ENCODE peak calls at places on chromosomes 16 and 17, in six cellular contexts. One of them, this sample, is unnamed.
A peak's percentile ranks its signal among the peaks of the same experiment; 100 is the strongest.

GRCh38 chr17:73267648-73268537 is 6.2 kb upstream of the CPSF4L start:
- DNase-seq in HL-60: peak; percentile 55
- DNase-seq in GM12878: no peak
- DNase-seq in HCT116: no peak
- DNase-seq in stomach: no peak
- DNase-seq in GM23338: no peak
- DNase-seq in this sample: no peak

GRCh38 chr17:63698886-63699637 is 863 bp downstream of the LIMD2 start:
- DNase-seq in HL-60: peak; percentile 94
- DNase-seq in GM12878: peak; percentile 59
- DNase-seq in HCT116: no peak
- DNase-seq in stomach: peak; percentile 64
- DNase-seq in GM23338: peak; percentile 65
- DNase-seq in this sample: no peak

GRCh38 chr17:1989135-1989534 is 36.0 kb downstream of the RTN4RL1 start:
- DNase-seq in HL-60: no peak
- DNase-seq in GM12878: no peak
- DNase-seq in HCT116: peak; percentile 12
- DNase-seq in stomach: no peak
- DNase-seq in GM23338: no peak
- DNase-seq in this sample: no peak

GRCh38 chr17:10628756-10629155 is 28.4 kb downstream of the MYH3 start:
- DNase-seq in HL-60: no peak
- DNase-seq in GM12878: no peak
- DNase-seq in HCT116: no peak
- DNase-seq in stomach: no peak
- DNase-seq in GM23338: peak; percentile 81
- DNase-seq in this sample: no peak

GRCh38 chr17:82507631-82508175 is 11.8 kb upstream of the FOXK2 start:
- DNase-seq in HL-60: no peak
- DNase-seq in GM12878: no peak
- DNase-seq in HCT116: no peak
- DNase-seq in stomach: no peak
- DNase-seq in GM23338: no peak
- DNase-seq in this sample: no peak

GRCh38 chr17:79022507-79022991 is 1.4 kb upstream of the C1QTNF1 start:
- DNase-seq in HL-60: no peak
- DNase-seq in GM12878: no peak
- DNase-seq in HCT116: no peak
- DNase-seq in stomach: peak; percentile 63
- DNase-seq in GM23338: no peak
- DNase-seq in this sample: no peak

GRCh38 chr16:90012978-90013745 is 6.1 kb downstream of the DBNDD1 start:
- DNase-seq in HL-60: no peak
- DNase-seq in GM12878: no peak
- DNase-seq in HCT116: no peak
- DNase-seq in stomach: no peak
- DNase-seq in GM23338: no peak
- DNase-seq in this sample: no peak

GRCh38 chr17:40912506-40913220 is 24.8 kb downstream of the KRT23 start:
- DNase-seq in HL-60: no peak
- DNase-seq in GM12878: no peak
- DNase-seq in HCT116: no peak
- DNase-seq in stomach: no peak
- DNase-seq in GM23338: no peak
- DNase-seq in this sample: no peak

GRCh38 chr16:57688487-57688986 is 6.1 kb upstream of the DRC7 start:
- DNase-seq in HL-60: no peak
- DNase-seq in GM12878: no peak
- DNase-seq in HCT116: no peak
- DNase-seq in stomach: no peak
- DNase-seq in GM23338: no peak
- DNase-seq in this sample: no peak

GRCh38 chr17:16486373-16487250 is 5.4 kb downstream of the LRRC75A start:
- DNase-seq in HL-60: no peak
- DNase-seq in GM12878: no peak
- DNase-seq in HCT116: no peak
- DNase-seq in stomach: peak; percentile 97
- DNase-seq in GM23338: peak; percentile 84
- DNase-seq in this sample: peak; percentile 92

GRCh38 chr17:67559381-67559966 is 158.3 kb upstream of the NOL11 start:
- DNase-seq in HL-60: no peak
- DNase-seq in GM12878: no peak
- DNase-seq in HCT116: no peak
- DNase-seq in stomach: no peak
- DNase-seq in GM23338: peak; percentile 57
- DNase-seq in this sample: no peak

GRCh38 chr17:64202683-64203430 is 60.2 kb downstream of the TEX2 start:
- DNase-seq in HL-60: no peak
- DNase-seq in GM12878: no peak
- DNase-seq in HCT116: no peak
- DNase-seq in stomach: no peak
- DNase-seq in GM23338: no peak
- DNase-seq in this sample: no peak

GRCh38 chr16:26317885-26318284 is 626.1 kb downstream of the HS3ST4 start:
- DNase-seq in HL-60: no peak
- DNase-seq in GM12878: no peak
- DNase-seq in HCT116: no peak
- DNase-seq in stomach: no peak
- DNase-seq in GM23338: no peak
- DNase-seq in this sample: no peak

GRCh38 chr17:30091166-30091670 is 25.4 kb upstream of the NSRP1 start:
- DNase-seq in HL-60: no peak
- DNase-seq in GM12878: no peak
- DNase-seq in HCT116: no peak
- DNase-seq in stomach: no peak
- DNase-seq in GM23338: no peak
- DNase-seq in this sample: no peak

GRCh38 chr17:79741751-79742588 is 11.2 kb downstream of the ENPP7 start:
- DNase-seq in HL-60: peak; percentile 49
- DNase-seq in GM12878: no peak
- DNase-seq in HCT116: peak; percentile 46
- DNase-seq in stomach: peak; percentile 83
- DNase-seq in GM23338: peak; percentile 86
- DNase-seq in this sample: peak; percentile 62

GRCh38 chr17:42679001-42679491 is 2.3 kb upstream of the PLEKHH3 start:
- DNase-seq in HL-60: peak; percentile 28
- DNase-seq in GM12878: no peak
- DNase-seq in HCT116: no peak
- DNase-seq in stomach: peak; percentile 63
- DNase-seq in GM23338: peak; percentile 67
- DNase-seq in this sample: peak; percentile 24

GRCh38 chr17:70365098-70365583 is 195.8 kb downstream of the KCNJ2 start:
- DNase-seq in HL-60: no peak
- DNase-seq in GM12878: peak; percentile 71
- DNase-seq in HCT116: no peak
- DNase-seq in stomach: no peak
- DNase-seq in GM23338: no peak
- DNase-seq in this sample: no peak

GRCh38 chr17:47165137-47165536 is 24.0 kb downstream of the CDC27 start:
- DNase-seq in HL-60: no peak
- DNase-seq in GM12878: no peak
- DNase-seq in HCT116: no peak
- DNase-seq in stomach: no peak
- DNase-seq in GM23338: no peak
- DNase-seq in this sample: no peak

GRCh38 chr17:12415031-12415430 is 250.7 kb upstream of the MYOCD start:
- DNase-seq in HL-60: no peak
- DNase-seq in GM12878: no peak
- DNase-seq in HCT116: no peak
- DNase-seq in stomach: no peak
- DNase-seq in GM23338: peak; percentile 56
- DNase-seq in this sample: no peak

GRCh38 chr16:85202631-85203461 is 90.6 kb upstream of the CIBAR2 start:
- DNase-seq in HL-60: no peak
- DNase-seq in GM12878: no peak
- DNase-seq in HCT116: no peak
- DNase-seq in stomach: peak; percentile 47
- DNase-seq in GM23338: peak; percentile 64
- DNase-seq in this sample: no peak

GRCh38 chr16:27859020-27859419 is 204.5 kb downstream of the GSG1L start:
- DNase-seq in HL-60: no peak
- DNase-seq in GM12878: no peak
- DNase-seq in HCT116: no peak
- DNase-seq in stomach: no peak
- DNase-seq in GM23338: peak; percentile 78
- DNase-seq in this sample: no peak

GRCh38 chr17:60857521-60857920 is 179.9 kb downstream of the BCAS3 start:
- DNase-seq in HL-60: no peak
- DNase-seq in GM12878: no peak
- DNase-seq in HCT116: no peak
- DNase-seq in stomach: no peak
- DNase-seq in GM23338: no peak
- DNase-seq in this sample: no peak

GRCh38 chr17:61408151-61409041 is 8.8 kb downstream of the TBX2 start:
- DNase-seq in HL-60: no peak
- DNase-seq in GM12878: no peak
- DNase-seq in HCT116: no peak
- DNase-seq in stomach: no peak
- DNase-seq in GM23338: no peak
- DNase-seq in this sample: no peak

GRCh38 chr17:36512641-36513040 is 22.0 kb downstream of the MYO19 start:
- DNase-seq in HL-60: no peak
- DNase-seq in GM12878: no peak
- DNase-seq in HCT116: no peak
- DNase-seq in stomach: no peak
- DNase-seq in GM23338: no peak
- DNase-seq in this sample: no peak

DNA sequence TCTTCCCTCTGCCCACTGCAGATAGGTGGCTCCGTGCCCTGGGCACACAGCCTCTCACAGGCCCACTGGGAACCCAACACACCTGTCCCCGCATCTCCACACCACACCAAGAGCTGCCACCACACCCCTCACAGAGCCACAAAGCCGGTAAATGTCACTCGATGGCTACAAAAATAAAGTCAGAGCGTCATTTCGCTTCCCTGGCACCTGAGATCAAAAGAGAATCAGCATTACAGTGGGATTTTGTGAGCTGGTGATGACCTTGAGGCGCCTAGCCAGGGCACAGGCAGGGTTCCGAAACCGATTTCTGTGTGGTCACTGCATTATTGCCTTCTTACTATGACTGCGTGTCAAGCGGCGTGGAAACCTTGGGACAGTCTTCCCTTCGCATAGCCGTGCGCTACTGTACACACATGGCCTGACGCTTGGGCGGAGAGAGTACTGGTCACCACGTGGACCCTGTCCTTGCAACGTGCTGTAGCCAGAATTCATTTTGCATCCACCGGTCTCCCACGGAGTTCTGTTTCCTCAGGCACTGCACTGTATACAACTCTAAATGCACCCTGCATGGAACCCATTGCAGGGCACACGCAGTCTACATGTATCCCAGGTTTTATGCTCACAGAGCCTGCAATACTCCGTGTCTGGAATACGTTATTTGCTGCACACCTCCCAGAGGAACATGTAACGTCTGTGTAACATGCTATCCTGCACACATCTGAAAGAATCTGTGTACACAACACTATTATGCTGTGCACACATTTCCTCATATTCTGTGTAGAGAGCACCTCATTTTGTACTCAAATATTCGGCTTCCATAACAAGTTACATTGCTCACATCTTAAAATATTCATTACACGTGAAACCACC is 5.8 kb upstream of the FOXF1 start:
- DNase-seq in HL-60: no peak
- DNase-seq in GM12878: no peak
- DNase-seq in HCT116: no peak
- DNase-seq in stomach: no peak
- DNase-seq in GM23338: no peak
- DNase-seq in this sample: no peak
- H3K4me3 ChIP-seq in HL-60: no peak overlapping the region
- H3K4me3 ChIP-seq in GM12878: no peak overlapping the region
- H3K4me3 ChIP-seq in HCT116: no peak overlapping the region
- H3K4me3 ChIP-seq in stomach: peak overlapping the region; percentile 64
- H3K4me3 ChIP-seq in GM23338: no peak overlapping the region
- H3K4me3 ChIP-seq in this sample: peak overlapping the region; percentile 21

GRCh38 chr16:74700206-74701040 is at the start of gene MLKL:
- DNase-seq in HL-60: peak; percentile 88
- DNase-seq in GM12878: peak; percentile 11
- DNase-seq in HCT116: peak; percentile 31
- DNase-seq in stomach: peak; percentile 65
- DNase-seq in GM23338: peak; percentile 77
- DNase-seq in this sample: peak; percentile 29
- TF ChIP-seq POLR2AphosphoS5 in HL-60: peak; percentile 82
- TF ChIP-seq POLR2AphosphoS5 in GM12878: peak; percentile 50
- TF ChIP-seq POLR2AphosphoS5 in HCT116: peak; percentile 77
- TF ChIP-seq POLR2AphosphoS5 in stomach: peak; percentile 51
- TF ChIP-seq POLR2AphosphoS5 in GM23338: peak; percentile 49
- TF ChIP-seq POLR2AphosphoS5 in this sample: peak; percentile 52

DNA sequence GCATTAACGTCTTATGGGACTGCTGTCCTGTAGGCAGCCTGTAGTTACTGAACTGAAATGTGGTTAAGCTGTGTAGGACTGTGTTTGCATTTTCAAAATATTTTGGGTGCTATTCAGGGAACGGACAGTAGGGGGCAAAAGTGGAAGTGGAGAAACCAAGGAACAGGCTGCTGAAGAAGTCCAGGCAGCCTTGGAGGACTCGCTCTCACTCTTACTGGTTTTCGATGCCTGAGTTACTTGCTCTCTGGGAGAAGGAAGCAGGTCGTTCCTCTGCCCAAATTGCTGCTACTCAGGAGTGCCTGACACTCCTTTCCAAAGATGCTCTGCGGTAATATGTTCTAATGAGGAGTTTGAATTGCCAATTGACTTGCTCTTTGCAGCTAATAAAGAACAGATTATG is 64.5 kb upstream of the RBFOX1 start:
- DNase-seq in HL-60: peak; percentile 21
- DNase-seq in GM12878: no peak
- DNase-seq in HCT116: no peak
- DNase-seq in stomach: no peak
- DNase-seq in GM23338: peak; percentile 62
- DNase-seq in this sample: no peak
- TF ChIP-seq CTCF in HL-60: peak; percentile 64
- TF ChIP-seq CTCF in GM12878: peak; percentile 25
- TF ChIP-seq CTCF in HCT116: peak; percentile 54
- TF ChIP-seq CTCF in stomach: peak; percentile 48
- TF ChIP-seq CTCF in GM23338: peak; percentile 62
- TF ChIP-seq CTCF in this sample: no peak

DNA sequence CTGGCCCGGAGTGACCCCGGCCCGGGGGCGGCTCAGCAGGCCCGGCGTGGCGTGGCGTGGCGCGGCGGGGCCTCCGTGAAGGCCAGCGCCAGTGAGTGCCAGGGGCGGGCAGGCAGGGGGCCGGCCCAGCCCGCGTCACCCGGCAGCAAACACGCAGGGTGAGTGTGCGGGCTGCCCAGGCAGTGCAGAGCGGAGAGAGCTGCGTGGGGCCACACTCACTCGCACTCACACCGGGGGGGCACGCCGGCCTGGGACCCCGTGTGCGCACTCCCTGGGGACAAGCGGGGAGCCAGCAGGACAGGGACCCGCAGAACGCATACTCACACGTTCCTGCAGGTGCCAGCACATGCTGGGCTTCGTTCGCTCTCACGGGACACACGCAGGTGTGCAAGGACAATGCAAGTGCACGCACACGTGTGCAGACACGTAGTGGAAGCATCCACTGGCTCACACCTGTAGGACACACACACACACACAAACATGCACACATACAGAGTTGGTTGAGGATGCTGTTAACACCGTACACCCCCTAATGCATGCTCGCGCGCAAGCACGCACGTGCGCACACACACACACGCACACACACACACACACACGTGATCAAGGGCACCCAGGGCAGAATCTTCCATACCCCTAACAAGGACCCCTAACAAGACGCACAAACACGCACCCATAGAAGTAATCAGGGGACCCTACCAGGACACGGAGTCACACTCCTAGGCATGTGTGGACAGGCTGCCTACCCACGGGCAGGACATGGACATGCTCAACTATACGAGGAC is 7.7 kb downstream of the USP6 start:
- DNase-seq in HL-60: no peak
- DNase-seq in GM12878: no peak
- DNase-seq in HCT116: no peak
- DNase-seq in stomach: peak; percentile 20
- DNase-seq in GM23338: no peak
- DNase-seq in this sample: no peak
- H3K4me3 ChIP-seq in HL-60: no peak overlapping the region
- H3K4me3 ChIP-seq in GM12878: no peak overlapping the region
- H3K4me3 ChIP-seq in HCT116: no peak overlapping the region
- H3K4me3 ChIP-seq in stomach: peak overlapping the region; percentile 51
- H3K4me3 ChIP-seq in GM23338: peak overlapping the region; percentile 72
- H3K4me3 ChIP-seq in this sample: peak overlapping the region; percentile 36

This sample was measured in prostate gland.